ENCODE peak calls at places on chromosomes 2 and 18, in six cellular contexts. M is HCT116, T is A549, Q is endothelial cell of umbilical vein, E is H1, R is GM12878. B is an unnamed sample.

GRCh38 chr2:47217277-47217676 is 62.2 kb upstream of the STPG4 start:
- DNase-seq in M (no peak), T (no peak), Q (no peak), E (no peak), R (no peak), B (no peak)

GRCh38 chr18:21914739-21915319 is 174.2 kb downstream of the MIB1 start:
- DNase-seq in M (peak), T (peak), Q (peak), E (no peak), R (no peak), B (peak)

GRCh38 chr18:8260319-8260718 is 348.9 kb upstream of the RAB12 start:
- DNase-seq in M (no peak), T (no peak), Q (no peak), E (no peak), R (no peak), B (no peak)

GRCh38 chr2:134934150-134934549 is 15.5 kb downstream of the CCNT2 start:
- DNase-seq in M (no peak), T (no peak), Q (no peak), E (no peak), R (no peak), B (no peak)

GRCh38 chr2:157572725-157573124 is 55.9 kb downstream of the ACVR1C start:
- DNase-seq in M (peak), T (peak), Q (no peak), E (no peak), R (no peak), B (peak)

GRCh38 chr18:13540783-13541182 is 185.6 kb downstream of the FAM210A start:
- DNase-seq in M (no peak), T (no peak), Q (no peak), E (no peak), R (no peak), B (no peak)

GRCh38 chr2:237159006-237159897 is 73.6 kb downstream of the COPS8 start:
- DNase-seq in M (no peak), T (no peak), Q (no peak), E (no peak), R (no peak), B (peak)

GRCh38 chr18:40094441-40094840 is 1860.6 kb upstream of the PIK3C3 start:
- DNase-seq in M (no peak), T (no peak), Q (no peak), E (no peak), R (no peak), B (no peak)

GRCh38 chr2:196537311-196537710 is 102.2 kb upstream of the CCDC150 start:
- DNase-seq in M (no peak), T (no peak), Q (no peak), E (no peak), R (no peak), B (no peak)

GRCh38 chr2:172094319-172095145 is 8.2 kb downstream of the DLX2 start:
- DNase-seq in M (no peak), T (peak), Q (no peak), E (no peak), R (no peak), B (peak)

GRCh38 chr2:113899166-113899565 is 9.3 kb downstream of the ACTR3 start:
- DNase-seq in M (no peak), T (no peak), Q (no peak), E (no peak), R (no peak), B (no peak)

GRCh38 chr2:9770308-9771100 is 72.8 kb upstream of the TAF1B start:
- DNase-seq in M (peak), T (peak), Q (peak), E (peak), R (no peak), B (peak)

GRCh38 chr2:109272461-109272860 is 143.5 kb downstream of the SH3RF3 start:
- DNase-seq in M (no peak), T (no peak), Q (no peak), E (no peak), R (no peak), B (peak)

GRCh38 chr2:237727363-237727762 is 71.2 kb upstream of the RBM44 start:
- DNase-seq in M (no peak), T (no peak), Q (no peak), E (no peak), R (no peak), B (peak)

GRCh38 chr2:29238497-29238896 is 123.3 kb downstream of the CLIP4 start:
- DNase-seq in M (peak), T (peak), Q (peak), E (peak), R (no peak), B (peak)

GRCh38 chr2:205880048-205880447 is 197.7 kb downstream of the NRP2 start:
- DNase-seq in M (no peak), T (no peak), Q (no peak), E (no peak), R (no peak), B (no peak)

GRCh38 chr2:98608962-98609604 is 694 bp downstream of the UNC50 start:
- DNase-seq in M (no peak), T (peak), Q (peak), E (no peak), R (no peak), B (peak)

DNA sequence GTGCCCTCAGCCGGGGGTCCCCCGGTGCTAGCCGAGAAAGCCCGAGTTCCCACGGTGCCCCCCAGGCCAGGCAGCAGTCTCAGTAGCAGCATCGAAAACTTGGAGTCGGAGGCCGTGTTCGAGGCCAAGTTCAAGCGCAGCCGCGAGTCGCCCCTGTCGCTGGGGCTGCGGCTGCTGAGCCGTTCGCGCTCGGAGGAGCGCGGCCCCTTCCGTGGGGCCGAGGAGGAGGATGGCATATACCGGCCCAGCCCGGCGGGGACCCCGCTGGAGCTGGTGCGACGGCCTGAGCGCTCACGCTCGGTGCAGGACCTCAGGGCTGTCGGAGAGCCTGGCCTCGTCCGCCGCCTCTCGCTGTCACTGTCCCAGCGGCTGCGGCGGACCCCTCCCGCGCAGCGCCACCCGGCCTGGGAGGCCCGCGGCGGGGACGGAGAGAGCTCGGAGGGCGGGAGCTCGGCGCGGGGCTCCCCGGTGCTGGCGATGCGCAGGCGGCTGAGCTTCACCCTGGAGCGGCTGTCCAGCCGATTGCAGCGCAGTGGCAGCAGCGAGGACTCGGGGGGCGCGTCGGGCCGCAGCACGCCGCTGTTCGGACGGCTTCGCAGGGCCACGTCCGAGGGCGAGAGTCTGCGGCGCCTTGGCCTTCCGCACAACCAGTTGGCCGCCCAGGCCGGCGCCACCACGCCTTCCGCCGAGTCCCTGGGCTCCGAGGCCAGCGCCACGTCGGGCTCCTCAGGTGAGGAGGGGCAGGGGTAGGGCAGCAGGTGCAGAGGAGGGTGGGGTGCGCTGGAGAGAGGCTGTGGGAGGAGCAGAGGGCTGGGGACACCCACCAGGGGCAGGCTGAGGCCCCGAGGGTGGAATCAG is 14.1 kb upstream of the GMPPA start:
- DNase-seq in M (no peak), T (no peak), Q (no peak), E (no peak), R (no peak), B (no peak)
- H3K4me3 ChIP-seq in M (no peak), T (no peak), Q (no peak), E (peak), R (no peak), B (no peak)

GRCh38 chr2:151361674-151362380 is 4.4 kb downstream of the TNFAIP6 start:
- DNase-seq in M (no peak), T (peak), Q (no peak), E (no peak), R (no peak), B (no peak)

GRCh38 chr2:151354807-151355206 is 2.6 kb upstream of the TNFAIP6 start:
- DNase-seq in M (no peak), T (no peak), Q (no peak), E (no peak), R (no peak), B (no peak)

GRCh38 chr2:151359768-151360167 is 2.4 kb downstream of the TNFAIP6 start:
- DNase-seq in M (no peak), T (no peak), Q (no peak), E (no peak), R (no peak), B (no peak)

GRCh38 chr2:151357359-151357758 is at the start of gene TNFAIP6:
- DNase-seq in M (no peak), T (peak), Q (no peak), E (no peak), R (no peak), B (peak)
- TF ChIP-seq POLR2A in M (no peak), T (no peak), Q (no peak), E (no peak), R (no peak), B (no peak)

GRCh38 chr2:128076461-128077106 is 14.4 kb upstream of the UGGT1 start:
- DNase-seq in M (no peak), T (no peak), Q (no peak), E (no peak), R (no peak), B (no peak)
- TF ChIP-seq MAX in M (no peak), T (no peak), Q (no peak), E (no peak), R (no peak), B (no peak)

DNA sequence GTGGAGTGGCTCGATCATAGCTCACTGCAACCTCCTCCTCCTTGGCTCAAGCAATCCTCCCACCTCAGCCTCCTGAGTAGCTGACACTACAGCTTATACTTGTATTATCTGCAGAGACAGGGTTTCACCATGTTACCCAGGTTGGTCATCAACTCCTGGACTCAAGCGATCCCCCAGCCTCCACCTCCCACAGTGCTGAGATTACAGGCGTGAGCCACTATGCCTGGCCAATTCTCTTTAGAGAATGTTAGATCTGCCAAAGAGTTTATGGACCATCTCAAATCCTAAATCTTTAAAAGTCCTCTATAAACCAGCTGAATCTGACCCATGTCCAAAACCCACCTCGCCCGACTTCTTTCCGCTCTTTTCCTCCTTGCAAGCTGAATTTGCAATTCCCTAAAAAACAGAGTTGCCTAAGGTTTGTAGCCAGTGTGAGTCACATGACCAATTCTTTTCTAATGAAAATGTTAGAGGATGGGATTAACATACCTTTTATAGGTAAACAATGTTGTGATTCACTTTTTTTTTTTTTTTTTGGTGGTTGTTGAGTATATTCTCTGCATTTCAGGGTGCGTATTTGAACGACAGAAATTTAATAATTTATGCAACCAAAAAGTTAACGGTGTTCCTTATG is 2.4 kb upstream of the PMAIP1 start:
- DNase-seq in M (no peak), T (no peak), Q (no peak), E (no peak), R (no peak), B (no peak)
- H3K4me3 ChIP-seq in M (no peak), T (no peak), Q (no peak), E (peak), R (no peak), B (no peak)

B was measured in NB4.